ENCODE peak calls at places on chromosomes 3 and 15, in four cellular contexts. One of them, this sample, is unnamed.

GRCh38 chr3:189961525-189962161 is 159.1 kb downstream of the P3H2 start:
- DNase-seq in PC-3: peak; percentile 95
- DNase-seq in A549: peak; percentile 70
- DNase-seq in mammary epithelial cell: peak; percentile 82
- DNase-seq in this sample: no peak

GRCh38 chr3:73384091-73384906 is 240.4 kb downstream of the PDZRN3 start:
- DNase-seq in A549: no peak
- DNase-seq in mammary epithelial cell: no peak
- DNase-seq in PC-3: no peak
- DNase-seq in this sample: no peak

GRCh38 chr3:61634678-61635077 is 73.3 kb downstream of the PTPRG start:
- DNase-seq in PC-3: no peak
- DNase-seq in A549: no peak
- DNase-seq in mammary epithelial cell: no peak
- DNase-seq in this sample: no peak

GRCh38 chr3:87771338-87772059 is 287.3 kb downstream of the CGGBP1 start:
- DNase-seq in A549: no peak
- DNase-seq in mammary epithelial cell: peak; percentile 25
- DNase-seq in PC-3: peak; percentile 62
- DNase-seq in this sample: no peak

GRCh38 chr3:155956508-155957411 is 86.3 kb downstream of the GMPS start:
- DNase-seq in mammary epithelial cell: no peak
- DNase-seq in PC-3: no peak
- DNase-seq in A549: no peak
- DNase-seq in this sample: no peak

GRCh38 chr3:131396170-131396569 is 14.6 kb downstream of the NUDT16 start:
- DNase-seq in mammary epithelial cell: no peak
- DNase-seq in A549: no peak
- DNase-seq in PC-3: no peak
- DNase-seq in this sample: no peak

GRCh38 chr3:124246949-124247348 is 255.0 kb upstream of the ROPN1 start:
- DNase-seq in A549: peak; percentile 30
- DNase-seq in mammary epithelial cell: no peak
- DNase-seq in PC-3: peak; percentile 62
- DNase-seq in this sample: no peak

GRCh38 chr3:181805703-181806102 is 94.0 kb downstream of the SOX2 start:
- DNase-seq in mammary epithelial cell: no peak
- DNase-seq in PC-3: no peak
- DNase-seq in A549: no peak
- DNase-seq in this sample: no peak

GRCh38 chr3:134373278-134373941 is 837 bp downstream of the AMOTL2 start:
- DNase-seq in PC-3: peak; percentile 82
- DNase-seq in mammary epithelial cell: peak; percentile 80
- DNase-seq in A549: no peak
- DNase-seq in this sample: no peak

GRCh38 chr3:193391902-193392301 is 13.3 kb upstream of the ATP13A5 start:
- DNase-seq in PC-3: peak; percentile 58
- DNase-seq in A549: no peak
- DNase-seq in mammary epithelial cell: peak; percentile 19
- DNase-seq in this sample: no peak

GRCh38 chr15:77584201-77584600 is 48.5 kb downstream of the LINGO1 start:
- DNase-seq in PC-3: no peak
- DNase-seq in mammary epithelial cell: no peak
- DNase-seq in A549: no peak
- DNase-seq in this sample: no peak

GRCh38 chr3:143604402-143604801 is 243.9 kb downstream of the SLC9A9 start:
- DNase-seq in A549: no peak
- DNase-seq in mammary epithelial cell: no peak
- DNase-seq in PC-3: no peak
- DNase-seq in this sample: no peak

GRCh38 chr3:184665101-184665500 is 46.8 kb downstream of the MAGEF1 start:
- DNase-seq in A549: no peak
- DNase-seq in PC-3: no peak
- DNase-seq in mammary epithelial cell: no peak
- DNase-seq in this sample: no peak

GRCh38 chr15:74845208-74845568 is 2.2 kb upstream of the ULK3 start:
- DNase-seq in PC-3: no peak
- DNase-seq in A549: no peak
- DNase-seq in mammary epithelial cell: no peak
- DNase-seq in this sample: no peak

GRCh38 chr3:22371592-22372291 is 620.7 kb upstream of the ZNF385D start:
- DNase-seq in PC-3: no peak
- DNase-seq in A549: no peak
- DNase-seq in mammary epithelial cell: no peak
- DNase-seq in this sample: no peak

GRCh38 chr3:131142580-131142979 is 115.9 kb downstream of the NEK11 start:
- DNase-seq in mammary epithelial cell: no peak
- DNase-seq in A549: no peak
- DNase-seq in PC-3: peak; percentile 35
- DNase-seq in this sample: no peak

GRCh38 chr15:58391088-58391487 is 40.7 kb upstream of the LIPC start:
- DNase-seq in PC-3: no peak
- DNase-seq in mammary epithelial cell: no peak
- DNase-seq in A549: no peak
- DNase-seq in this sample: no peak

GRCh38 chr3:82743196-82743595 is 981.8 kb upstream of the GBE1 start:
- DNase-seq in PC-3: no peak
- DNase-seq in A549: no peak
- DNase-seq in mammary epithelial cell: no peak
- DNase-seq in this sample: no peak

GRCh38 chr15:82951472-82952155 is 906 bp downstream of the HOMER2 start:
- DNase-seq in A549: peak; percentile 28
- DNase-seq in mammary epithelial cell: peak; percentile 24
- DNase-seq in PC-3: peak; percentile 67
- DNase-seq in this sample: no peak

GRCh38 chr3:41199866-41200668 is 762 bp downstream of the CTNNB1 start:
- DNase-seq in mammary epithelial cell: peak; percentile 43
- DNase-seq in A549: peak; percentile 33
- DNase-seq in PC-3: peak; percentile 46
- DNase-seq in this sample: peak; percentile 49

GRCh38 chr3:192986399-192986798 is 68.7 kb upstream of the MB21D2 start:
- DNase-seq in mammary epithelial cell: no peak
- DNase-seq in A549: no peak
- DNase-seq in PC-3: peak; percentile 10
- DNase-seq in this sample: no peak

GRCh38 chr3:157064402-157064801 is 95.5 kb downstream of the CCNL1 start:
- DNase-seq in PC-3: no peak
- DNase-seq in mammary epithelial cell: no peak
- DNase-seq in A549: no peak
- DNase-seq in this sample: peak; percentile 54

GRCh38 chr3:15305366-15305844 is 27.0 kb downstream of the SH3BP5 start:
- DNase-seq in A549: peak; percentile 73
- DNase-seq in PC-3: peak; percentile 61
- DNase-seq in mammary epithelial cell: no peak
- DNase-seq in this sample: no peak

GRCh38 chr15:63084806-63085205 is 36.9 kb upstream of the LACTB start:
- DNase-seq in A549: no peak
- DNase-seq in mammary epithelial cell: no peak
- DNase-seq in PC-3: no peak
- DNase-seq in this sample: no peak

GRCh38 chr3:177066068-177066467 is 131.2 kb downstream of the TBL1XR1 start:
- DNase-seq in A549: no peak
- DNase-seq in mammary epithelial cell: no peak
- DNase-seq in PC-3: no peak
- DNase-seq in this sample: no peak

GRCh38 chr3:120642368-120642948 is 39.6 kb downstream of the HGD start:
- DNase-seq in mammary epithelial cell: no peak
- DNase-seq in A549: no peak
- DNase-seq in PC-3: no peak
- DNase-seq in this sample: no peak

GRCh38 chr15:82737975-82738374 is 28.3 kb upstream of the AP3B2 start:
- DNase-seq in A549: no peak
- DNase-seq in PC-3: peak; percentile 48
- DNase-seq in mammary epithelial cell: peak; percentile 46
- DNase-seq in this sample: no peak

DNA sequence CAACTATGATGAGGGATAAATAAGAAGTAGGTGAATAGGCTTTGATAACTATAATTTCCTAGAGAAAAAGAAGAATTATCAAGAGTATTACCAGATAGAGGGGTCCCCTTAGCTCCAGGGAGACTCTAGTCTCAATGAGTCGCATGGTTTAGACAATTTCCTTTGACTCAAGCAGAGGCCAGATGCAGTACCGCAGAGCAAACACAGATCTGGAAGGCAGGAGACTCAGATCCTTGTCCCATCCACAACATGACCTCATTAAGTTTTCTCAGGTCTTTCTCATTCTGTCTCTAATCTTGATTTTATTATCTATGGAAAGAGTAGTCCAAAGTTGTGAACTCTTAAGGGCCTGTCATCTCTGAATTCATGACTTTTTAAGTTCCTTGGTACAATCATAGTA is 987.9 kb downstream of the NTRK3 start:
- DNase-seq in mammary epithelial cell: peak; percentile 54
- DNase-seq in A549: no peak
- DNase-seq in PC-3: peak; percentile 11
- DNase-seq in this sample: no peak
- TF ChIP-seq CTCF in mammary epithelial cell: no peak
- TF ChIP-seq CTCF in A549: no peak
- TF ChIP-seq CTCF in PC-3: no peak
- TF ChIP-seq CTCF in this sample: no peak

DNA sequence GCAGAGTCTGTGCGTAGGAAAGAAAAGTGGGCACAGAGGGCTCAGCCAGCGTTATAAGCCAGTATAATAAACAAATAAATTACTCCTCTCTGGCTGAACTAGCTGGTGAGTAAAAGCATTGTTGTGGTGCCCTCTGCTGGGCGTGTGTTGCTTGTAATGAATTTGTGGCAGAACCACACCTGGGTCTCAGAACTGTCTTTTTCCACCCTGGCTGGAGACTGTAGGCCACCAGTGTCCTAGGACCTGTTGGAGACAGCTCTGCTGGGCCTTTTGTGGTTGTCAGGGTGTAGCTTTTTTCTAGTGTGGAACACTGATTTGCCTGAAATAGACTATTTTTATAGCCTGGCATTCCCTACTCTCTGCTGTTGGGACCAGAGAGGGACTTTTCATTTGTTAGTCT is 130.5 kb upstream of the EIF1B start:
- DNase-seq in mammary epithelial cell: peak; percentile 44
- DNase-seq in A549: peak; percentile 31
- DNase-seq in PC-3: peak; percentile 81
- DNase-seq in this sample: no peak
- TF ChIP-seq CTCF in mammary epithelial cell: peak; percentile 61
- TF ChIP-seq CTCF in A549: peak; percentile 72
- TF ChIP-seq CTCF in PC-3: peak; percentile 80
- TF ChIP-seq CTCF in this sample: peak; percentile 65

GRCh38 chr3:186609247-186609868 is 3.5 kb upstream of the AHSG start:
- DNase-seq in A549: no peak
- DNase-seq in PC-3: peak; percentile 61
- DNase-seq in mammary epithelial cell: peak; percentile 72
- DNase-seq in this sample: no peak
- TF ChIP-seq CTCF in A549: no peak
- TF ChIP-seq CTCF in PC-3: peak; percentile 67
- TF ChIP-seq CTCF in mammary epithelial cell: peak; percentile 68
- TF ChIP-seq CTCF in this sample: no peak

GRCh38 chr3:112987710-112988334 is 3.0 kb upstream of the GTPBP8 start:
- DNase-seq in PC-3: no peak
- DNase-seq in mammary epithelial cell: no peak
- DNase-seq in A549: no peak
- DNase-seq in this sample: no peak

GRCh38 chr3:112995800-112996199 is 5.0 kb downstream of the GTPBP8 start:
- DNase-seq in mammary epithelial cell: no peak
- DNase-seq in PC-3: no peak
- DNase-seq in A549: no peak
- DNase-seq in this sample: no peak

DNA sequence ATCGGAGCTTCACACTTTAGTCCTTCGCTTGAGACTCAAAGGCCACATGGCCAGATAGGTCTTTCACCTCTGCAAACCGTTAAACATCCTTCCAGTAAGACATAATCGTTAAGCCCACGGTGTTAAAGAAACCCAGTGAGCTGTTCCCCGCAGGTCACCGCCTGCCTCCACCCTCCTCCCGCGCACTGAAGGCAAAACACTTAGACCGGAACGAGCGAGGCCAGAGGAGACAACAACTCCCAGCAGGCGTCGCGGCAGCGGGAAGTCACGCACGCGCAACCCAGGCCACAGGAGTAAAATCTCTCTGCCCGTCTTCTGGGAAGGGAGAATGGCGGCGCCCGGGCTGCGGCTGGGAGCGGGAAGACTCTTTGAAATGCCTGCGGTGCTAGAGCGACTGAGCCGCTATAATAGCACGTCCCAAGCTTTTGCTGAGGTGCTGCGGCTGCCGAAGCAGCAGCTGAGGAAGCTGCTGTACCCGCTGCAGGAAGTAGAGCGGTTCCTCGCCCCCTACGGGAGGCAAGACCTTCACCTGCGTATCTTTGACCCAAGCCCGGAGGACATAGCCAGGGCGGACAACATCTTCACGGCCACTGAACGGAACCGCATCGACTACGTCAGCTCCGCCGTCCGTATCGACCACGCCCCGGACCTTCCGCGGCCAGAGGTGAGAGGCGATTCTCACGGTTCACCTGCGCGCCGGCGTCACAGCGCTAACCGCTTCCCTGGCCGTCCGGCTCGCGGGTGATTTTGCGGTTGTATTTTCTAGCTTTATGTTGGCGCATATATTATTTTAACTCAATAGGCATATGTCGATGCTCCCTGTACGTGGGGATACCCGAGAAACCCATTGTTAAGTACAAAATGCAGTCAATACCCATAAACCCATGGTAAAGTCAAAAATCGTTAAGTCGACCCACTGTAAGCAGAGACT is at the start of gene GTPBP8:
- DNase-seq in PC-3: peak; percentile 89
- DNase-seq in A549: peak; percentile 84
- DNase-seq in mammary epithelial cell: peak; percentile 91
- DNase-seq in this sample: peak; percentile 85
- TF ChIP-seq CTCF in PC-3: no peak
- TF ChIP-seq CTCF in A549: no peak
- TF ChIP-seq CTCF in mammary epithelial cell: no peak
- TF ChIP-seq CTCF in this sample: no peak

GRCh38 chr3:108343479-108343870 is 47.1 kb downstream of the HHLA2 start:
- DNase-seq in PC-3: no peak
- DNase-seq in mammary epithelial cell: no peak
- DNase-seq in A549: no peak
- DNase-seq in this sample: no peak
- TF ChIP-seq CTCF in PC-3: no peak
- TF ChIP-seq CTCF in mammary epithelial cell: no peak
- TF ChIP-seq CTCF in A549: no peak
- TF ChIP-seq CTCF in this sample: no peak

This sample was measured in CD14-positive monocyte.